ENCODE peak calls at places on chromosomes 2 and 18, in six cellular contexts. M is B cell; F is A172; L is stomach; A is fibroblast of gingiva; D is stimulated activated CD8-positive, alpha-beta memory T cell treated with anti-CD3 and anti-CD28 coated beads, Interleukin-15, amount 100 ng/mL, for 1 hour. E is an unnamed sample.

GRCh38 chr2:33160217-33160616 is 213.5 kb downstream of the LTBP1 start:
- DNase-seq in A (no peak), M (no peak), F (peak), L (no peak), D (no peak), E (no peak)

GRCh38 chr2:178359192-178359912 is 91.6 kb downstream of the PRKRA start:
- DNase-seq in D (no peak), F (no peak), M (no peak), A (no peak), L (no peak), E (no peak)

GRCh38 chr18:55287146-55287806 is 300.7 kb downstream of the TCF4 start:
- DNase-seq in M (no peak), F (no peak), D (no peak), A (no peak), L (no peak), E (no peak)

GRCh38 chr2:44934024-44934423 is 7.5 kb upstream of the SIX3 start:
- DNase-seq in L (no peak), M (no peak), F (no peak), D (no peak), A (no peak), E (peak)

GRCh38 chr2:240472078-240472790 is 36.8 kb downstream of the GPC1 start:
- DNase-seq in L (no peak), A (no peak), D (no peak), M (no peak), F (no peak), E (no peak)

GRCh38 chr2:73386342-73386868 is 769 bp downstream of the ALMS1 start:
- DNase-seq in M (no peak), D (no peak), A (no peak), L (no peak), F (no peak), E (no peak)

GRCh38 chr2:129806985-129807384 is 172.5 kb upstream of the RAB6C start:
- DNase-seq in A (no peak), M (no peak), L (no peak), D (no peak), F (no peak), E (no peak)

GRCh38 chr18:46419391-46420141 is 237.5 kb downstream of the LOXHD1 start:
- DNase-seq in D (no peak), L (no peak), A (no peak), F (no peak), M (no peak), E (no peak)

GRCh38 chr2:197185676-197186075 is 124.9 kb downstream of the ANKRD44 start:
- DNase-seq in F (no peak), M (no peak), D (no peak), A (no peak), L (no peak), E (no peak)

GRCh38 chr2:25213229-25213628 is 44.8 kb upstream of the POMC start:
- DNase-seq in D (no peak), F (no peak), L (no peak), M (no peak), A (no peak), E (no peak)

GRCh38 chr2:120589782-120590608 is 145.7 kb upstream of the GLI2 start:
- DNase-seq in D (no peak), M (no peak), L (no peak), A (peak), F (peak), E (no peak)

GRCh38 chr18:31225668-31226067 is 63.0 kb upstream of the DSC1 start:
- DNase-seq in A (no peak), F (no peak), L (no peak), M (no peak), D (no peak), E (no peak)

GRCh38 chr2:172442072-172442895 is 14.9 kb downstream of the ITGA6 start:
- DNase-seq in F (peak), M (no peak), D (no peak), L (peak), A (peak), E (no peak)

E was measured in GM13977.